ENCODE peak calls at places on chromosome 3, in ten cellular contexts. One of them, this sample, is unnamed.
A peak's percentile ranks its signal among the peaks of the same experiment; 100 is the strongest.

GRCh38 chr3:173869786-173870185 is 472.2 kb downstream of the NLGN1 start:
- DNase-seq in GM23248: no peak
- DNase-seq in Caco-2: no peak
- DNase-seq in body of pancreas: no peak
- DNase-seq in H1: no peak
- DNase-seq in lung: no peak
- DNase-seq in Peyer's patch: no peak
- DNase-seq in heart left ventricle: no peak
- DNase-seq in adrenal gland: no peak
- DNase-seq in fibroblast of lung: no peak
- DNase-seq in this sample: no peak

GRCh38 chr3:9600597-9600996 is 47.0 kb upstream of the LHFPL4 start:
- DNase-seq in GM23248: peak; percentile 34
- DNase-seq in Caco-2: no peak
- DNase-seq in body of pancreas: peak; percentile 73
- DNase-seq in H1: no peak
- DNase-seq in lung: peak; percentile 38
- DNase-seq in Peyer's patch: no peak
- DNase-seq in heart left ventricle: peak; percentile 52
- DNase-seq in adrenal gland: peak; percentile 69
- DNase-seq in fibroblast of lung: peak; percentile 6
- DNase-seq in this sample: peak; percentile 61

GRCh38 chr3:9800529-9800928 is 7.6 kb downstream of the ARPC4 start:
- DNase-seq in GM23248: peak; percentile 26
- DNase-seq in Caco-2: no peak
- DNase-seq in body of pancreas: no peak
- DNase-seq in H1: no peak
- DNase-seq in lung: no peak
- DNase-seq in Peyer's patch: no peak
- DNase-seq in heart left ventricle: no peak
- DNase-seq in adrenal gland: no peak
- DNase-seq in fibroblast of lung: no peak
- DNase-seq in this sample: no peak

GRCh38 chr3:125300416-125300815 is 74.7 kb downstream of the ZNF148 start:
- DNase-seq in GM23248: peak; percentile 89
- DNase-seq in Caco-2: no peak
- DNase-seq in body of pancreas: no peak
- DNase-seq in H1: no peak
- DNase-seq in lung: no peak
- DNase-seq in Peyer's patch: no peak
- DNase-seq in heart left ventricle: no peak
- DNase-seq in adrenal gland: no peak
- DNase-seq in fibroblast of lung: peak; percentile 66
- DNase-seq in this sample: no peak

GRCh38 chr3:141321109-141321497 is 47.2 kb upstream of the ZBTB38 start:
- DNase-seq in GM23248: no peak
- DNase-seq in Caco-2: no peak
- DNase-seq in body of pancreas: no peak
- DNase-seq in H1: no peak
- DNase-seq in lung: no peak
- DNase-seq in Peyer's patch: no peak
- DNase-seq in heart left ventricle: no peak
- DNase-seq in adrenal gland: no peak
- DNase-seq in fibroblast of lung: peak; percentile 23
- DNase-seq in this sample: no peak

GRCh38 chr3:142087676-142088075 is 61.7 kb downstream of the TFDP2 start:
- DNase-seq in GM23248: peak; percentile 78
- DNase-seq in Caco-2: no peak
- DNase-seq in body of pancreas: no peak
- DNase-seq in H1: no peak
- DNase-seq in lung: no peak
- DNase-seq in Peyer's patch: no peak
- DNase-seq in heart left ventricle: no peak
- DNase-seq in adrenal gland: no peak
- DNase-seq in fibroblast of lung: peak; percentile 11
- DNase-seq in this sample: no peak

GRCh38 chr3:144529562-144529961 is 557.9 kb downstream of the DIPK2A start:
- DNase-seq in GM23248: no peak
- DNase-seq in Caco-2: no peak
- DNase-seq in body of pancreas: no peak
- DNase-seq in H1: no peak
- DNase-seq in lung: no peak
- DNase-seq in Peyer's patch: no peak
- DNase-seq in heart left ventricle: no peak
- DNase-seq in adrenal gland: no peak
- DNase-seq in fibroblast of lung: no peak
- DNase-seq in this sample: no peak

GRCh38 chr3:62823461-62824050 is 51.7 kb downstream of the CADPS start:
- DNase-seq in GM23248: no peak
- DNase-seq in Caco-2: no peak
- DNase-seq in body of pancreas: no peak
- DNase-seq in H1: no peak
- DNase-seq in lung: no peak
- DNase-seq in Peyer's patch: no peak
- DNase-seq in heart left ventricle: no peak
- DNase-seq in adrenal gland: no peak
- DNase-seq in fibroblast of lung: no peak
- DNase-seq in this sample: no peak

GRCh38 chr3:24595801-24596200 is 101.2 kb upstream of the THRB start:
- DNase-seq in GM23248: peak; percentile 86
- DNase-seq in Caco-2: no peak
- DNase-seq in body of pancreas: no peak
- DNase-seq in H1: no peak
- DNase-seq in lung: no peak
- DNase-seq in Peyer's patch: no peak
- DNase-seq in heart left ventricle: no peak
- DNase-seq in adrenal gland: no peak
- DNase-seq in fibroblast of lung: peak; percentile 62
- DNase-seq in this sample: no peak

GRCh38 chr3:50359760-50360110 is 414 bp upstream of the TMEM115 start:
- DNase-seq in GM23248: no peak
- DNase-seq in Caco-2: no peak
- DNase-seq in body of pancreas: no peak
- DNase-seq in H1: no peak
- DNase-seq in lung: no peak
- DNase-seq in Peyer's patch: no peak
- DNase-seq in heart left ventricle: no peak
- DNase-seq in adrenal gland: no peak
- DNase-seq in fibroblast of lung: no peak
- DNase-seq in this sample: no peak
- H3K4me1 ChIP-seq in GM23248: peaks cover 25% of the 10 kb centered on the region
- H3K4me1 ChIP-seq in Caco-2: peaks cover 25% of the 10 kb centered on the region
- H3K4me1 ChIP-seq in body of pancreas: peaks cover 42% of the 10 kb centered on the region
- H3K4me1 ChIP-seq in H1: no peaks in the 10 kb centered on the region
- H3K4me1 ChIP-seq in lung: peaks cover 24% of the 10 kb centered on the region
- H3K4me1 ChIP-seq in Peyer's patch: peaks cover 38% of the 10 kb centered on the region
- H3K4me1 ChIP-seq in heart left ventricle: peaks cover 54% of the 10 kb centered on the region
- H3K4me1 ChIP-seq in adrenal gland: peaks cover 37% of the 10 kb centered on the region
- H3K4me1 ChIP-seq in fibroblast of lung: peaks cover 12% of the 10 kb centered on the region
- H3K4me1 ChIP-seq in this sample: no peaks in the 10 kb centered on the region

GRCh38 chr3:71168961-71169411 is 414.5 kb downstream of the FOXP1 start:
- DNase-seq in GM23248: peak; percentile 63
- DNase-seq in Caco-2: no peak
- DNase-seq in body of pancreas: peak; percentile 24
- DNase-seq in H1: no peak
- DNase-seq in lung: no peak
- DNase-seq in Peyer's patch: no peak
- DNase-seq in heart left ventricle: no peak
- DNase-seq in adrenal gland: no peak
- DNase-seq in fibroblast of lung: no peak
- DNase-seq in this sample: peak; percentile 82
- H3K36me3 ChIP-seq in GM23248: no peaks in the 10 kb centered on the region
- H3K36me3 ChIP-seq in Caco-2: peaks cover 3% of the 10 kb centered on the region
- H3K36me3 ChIP-seq in body of pancreas: no peaks in the 10 kb centered on the region
- H3K36me3 ChIP-seq in H1: no peaks in the 10 kb centered on the region
- H3K36me3 ChIP-seq in lung: no peaks in the 10 kb centered on the region
- H3K36me3 ChIP-seq in Peyer's patch: no peaks in the 10 kb centered on the region
- H3K36me3 ChIP-seq in heart left ventricle: no peaks in the 10 kb centered on the region
- H3K36me3 ChIP-seq in adrenal gland: no peaks in the 10 kb centered on the region
- H3K36me3 ChIP-seq in fibroblast of lung: no peaks in the 10 kb centered on the region
- H3K36me3 ChIP-seq in this sample: no peaks in the 10 kb centered on the region

GRCh38 chr3:128498901-128499530 is 6.0 kb upstream of the GATA2 start:
- DNase-seq in GM23248: no peak
- DNase-seq in Caco-2: no peak
- DNase-seq in body of pancreas: no peak
- DNase-seq in H1: no peak
- DNase-seq in lung: no peak
- DNase-seq in Peyer's patch: no peak
- DNase-seq in heart left ventricle: no peak
- DNase-seq in adrenal gland: no peak
- DNase-seq in fibroblast of lung: no peak
- DNase-seq in this sample: peak; percentile 9
- H3K27me3 ChIP-seq in GM23248: no peaks in the 10 kb centered on the region
- H3K27me3 ChIP-seq in Caco-2: no peaks in the 10 kb centered on the region
- H3K27me3 ChIP-seq in body of pancreas: no peaks in the 10 kb centered on the region
- H3K27me3 ChIP-seq in H1: peaks cover 49% of the 10 kb centered on the region
- H3K27me3 ChIP-seq in lung: no peaks in the 10 kb centered on the region
- H3K27me3 ChIP-seq in Peyer's patch: no peaks in the 10 kb centered on the region
- H3K27me3 ChIP-seq in heart left ventricle: peaks cover 13% of the 10 kb centered on the region
- H3K27me3 ChIP-seq in adrenal gland: peaks cover 27% of the 10 kb centered on the region
- H3K27me3 ChIP-seq in fibroblast of lung: peaks cover 25% of the 10 kb centered on the region
- H3K27me3 ChIP-seq in this sample: no peaks in the 10 kb centered on the region

DNA sequence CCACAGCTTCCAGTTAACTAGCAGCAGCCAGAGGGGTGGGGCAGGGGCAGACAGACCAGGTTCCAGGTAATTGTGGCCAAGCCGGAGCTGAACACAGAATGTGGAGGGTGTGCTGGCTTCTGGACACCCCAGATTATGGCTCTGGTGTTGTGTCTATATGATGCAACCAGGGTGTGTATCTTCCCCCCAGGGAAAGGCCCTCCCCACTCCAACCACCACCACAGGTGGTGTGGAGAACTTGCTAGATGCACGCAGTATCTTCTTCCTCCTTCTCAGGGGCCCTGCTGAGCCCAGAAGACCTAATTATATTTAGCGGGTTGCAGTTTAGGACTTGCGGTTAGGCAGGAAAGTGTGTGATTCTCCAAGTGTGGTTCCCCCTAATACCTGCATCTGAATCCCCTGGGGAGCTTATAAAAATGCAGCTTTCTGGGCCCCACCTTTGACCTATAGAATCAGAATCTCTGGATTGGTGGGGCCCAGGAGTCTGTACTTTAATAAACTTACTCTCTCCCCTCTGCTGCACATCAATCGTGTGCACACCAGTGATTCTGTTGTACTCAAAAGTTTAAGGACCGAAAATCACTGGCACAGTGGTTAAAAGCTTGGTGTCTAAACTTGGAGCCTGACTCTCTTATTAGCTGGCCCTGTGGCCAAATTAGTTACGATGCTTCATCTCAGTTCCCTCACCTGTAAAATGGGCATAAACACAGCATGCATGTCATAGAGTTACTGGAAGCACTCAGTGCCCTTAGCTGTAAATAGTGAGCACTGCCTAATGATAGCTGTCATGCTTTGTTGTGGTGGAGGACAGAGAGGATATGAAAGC is 379.1 kb upstream of the PROK2 start:
- DNase-seq in GM23248: no peak
- DNase-seq in Caco-2: no peak
- DNase-seq in body of pancreas: no peak
- DNase-seq in H1: no peak
- DNase-seq in lung: no peak
- DNase-seq in Peyer's patch: peak; percentile 74
- DNase-seq in heart left ventricle: no peak
- DNase-seq in adrenal gland: no peak
- DNase-seq in fibroblast of lung: no peak
- DNase-seq in this sample: no peak
- H3K4me1 ChIP-seq in GM23248: peaks cover 8% of the 10 kb centered on the region
- H3K4me1 ChIP-seq in Caco-2: peaks cover 9% of the 10 kb centered on the region
- H3K4me1 ChIP-seq in body of pancreas: no peaks in the 10 kb centered on the region
- H3K4me1 ChIP-seq in H1: no peaks in the 10 kb centered on the region
- H3K4me1 ChIP-seq in lung: peaks cover 2% of the 10 kb centered on the region
- H3K4me1 ChIP-seq in Peyer's patch: no peaks in the 10 kb centered on the region
- H3K4me1 ChIP-seq in heart left ventricle: no peaks in the 10 kb centered on the region
- H3K4me1 ChIP-seq in adrenal gland: no peaks in the 10 kb centered on the region
- H3K4me1 ChIP-seq in fibroblast of lung: no peaks in the 10 kb centered on the region
- H3K4me1 ChIP-seq in this sample: peaks cover 10% of the 10 kb centered on the region

GRCh38 chr3:138230525-138230924 is 43.4 kb downstream of the ARMC8 start:
- DNase-seq in GM23248: peak; percentile 73
- DNase-seq in Caco-2: no peak
- DNase-seq in body of pancreas: no peak
- DNase-seq in H1: no peak
- DNase-seq in lung: no peak
- DNase-seq in Peyer's patch: no peak
- DNase-seq in heart left ventricle: no peak
- DNase-seq in adrenal gland: no peak
- DNase-seq in fibroblast of lung: no peak
- DNase-seq in this sample: no peak
- H3K36me3 ChIP-seq in GM23248: peaks cover 34% of the 10 kb centered on the region
- H3K36me3 ChIP-seq in Caco-2: no peaks in the 10 kb centered on the region
- H3K36me3 ChIP-seq in body of pancreas: no peaks in the 10 kb centered on the region
- H3K36me3 ChIP-seq in H1: peaks cover 39% of the 10 kb centered on the region
- H3K36me3 ChIP-seq in lung: peaks cover 14% of the 10 kb centered on the region
- H3K36me3 ChIP-seq in Peyer's patch: no peaks in the 10 kb centered on the region
- H3K36me3 ChIP-seq in heart left ventricle: peaks cover 91% of the 10 kb centered on the region
- H3K36me3 ChIP-seq in adrenal gland: peaks cover 50% of the 10 kb centered on the region
- H3K36me3 ChIP-seq in fibroblast of lung: peaks cover 2% of the 10 kb centered on the region
- H3K36me3 ChIP-seq in this sample: peaks cover 43% of the 10 kb centered on the region

This sample was measured in BE2C.